ENCODE peak calls at places on chromosomes 4 and X, in five cellular contexts. V, K, G, Z and Y are unnamed samples.

GRCh38 chrX:153775293-153775595 is 5.6 kb upstream of the SRPK3 start:
- DNase-seq in G (no peak), K (peak; percentile 41), Z (no peak), V (no peak), Y (no peak)

GRCh38 chrX:50469206-50469605 is 1.4 kb downstream of the DGKK start:
- DNase-seq in G (no peak), Z (no peak), V (no peak), K (no peak), Y (no peak)

GRCh38 chrX:43880439-43880838 is 1.8 kb downstream of the MAOB start:
- DNase-seq in V (no peak), Z (no peak), G (no peak), K (no peak), Y (no peak)

GRCh38 chrX:15567886-15568616 is 32.7 kb downstream of the ACE2 start:
- DNase-seq in K (no peak), V (no peak), G (no peak), Z (no peak), Y (no peak)

GRCh38 chr4:185773419-185773818 is 38.6 kb downstream of the SORBS2 start:
- DNase-seq in G (no peak), Z (no peak), K (no peak), V (no peak), Y (no peak)

GRCh38 chr4:163330828-163331628 is 1.4 kb downstream of the NPY1R start:
- DNase-seq in G (no peak), V (no peak), K (peak; percentile 79), Z (no peak), Y (peak; percentile 24)

GRCh38 chr4:142406051-142406549 is 440.0 kb downstream of the INPP4B start:
- DNase-seq in G (no peak), K (no peak), V (peak; percentile 53), Z (peak; percentile 68), Y (no peak)

GRCh38 chr4:94924566-94924965 is 166.8 kb downstream of the BMPR1B start:
- DNase-seq in V (no peak), K (no peak), G (no peak), Z (no peak), Y (no peak)

GRCh38 chr4:4762909-4763814 is 96.3 kb upstream of the MSX1 start:
- DNase-seq in K (no peak), Z (peak; percentile 59), V (peak; percentile 87), G (no peak), Y (no peak)

GRCh38 chr4:125132281-125132680 is 182.5 kb upstream of the FAT4 start:
- DNase-seq in K (no peak), G (no peak), V (peak; percentile 27), Z (no peak), Y (no peak)

GRCh38 chrX:2521092-2521926 is 20.5 kb upstream of the DHRSX start:
- DNase-seq in V (no peak), G (no peak), K (no peak), Z (no peak), Y (no peak)

GRCh38 chrX:67732864-67733263 is 189.0 kb downstream of the AR start:
- DNase-seq in G (no peak), K (no peak), Z (no peak), V (no peak), Y (no peak)